ENCODE peak calls at places on chromosome 1, in seven cellular contexts. C is BE2C; M is endothelial cell of umbilical vein; S is CD4-positive, alpha-beta T cell; F is PC-3; D is stomach; T is neural progenitor cell. V is an unnamed sample. For H3K27me3, the result is how much of the 10 kb centered on the place peaks cover.

GRCh38 chr1:34019741-34020552 is 145.1 kb downstream of the CSMD2 start:
- DNase-seq in C (no peak), M (no peak), S (no peak), F (no peak), D (no peak), T (no peak), V (no peak)

GRCh38 chr1:156204686-156205085 is 8.1 kb upstream of the PMF1 start:
- DNase-seq in C (no peak), M (no peak), S (no peak), F (no peak), D (no peak), T (no peak), V (no peak)

GRCh38 chr1:199422206-199422605 is 605.3 kb upstream of the NR5A2 start:
- DNase-seq in C (peak), M (peak), S (no peak), F (peak), D (peak), T (peak), V (peak)

GRCh38 chr1:217494767-217495166 is 136.1 kb downstream of the GPATCH2 start:
- DNase-seq in C (no peak), M (no peak), S (no peak), F (no peak), D (no peak), T (no peak), V (no peak)

GRCh38 chr1:24351918-24352637 is 32.9 kb downstream of the GRHL3 start:
- DNase-seq in C (peak), M (no peak), S (no peak), F (peak), D (no peak), T (no peak), V (peak)

GRCh38 chr1:174008261-174008660 is 13.9 kb downstream of the RC3H1 start:
- DNase-seq in C (no peak), M (no peak), S (no peak), F (no peak), D (no peak), T (no peak), V (no peak)

GRCh38 chr1:78469561-78469960 is 21.2 kb upstream of the PTGFR start:
- DNase-seq in C (no peak), M (no peak), S (no peak), F (no peak), D (no peak), T (no peak), V (no peak)

GRCh38 chr1:24410750-24411149 is 2.8 kb downstream of the STPG1 start:
- DNase-seq in C (no peak), M (no peak), S (no peak), F (peak), D (no peak), T (no peak), V (no peak)

GRCh38 chr1:234950598-234950997 is 178.0 kb downstream of the TOMM20 start:
- DNase-seq in C (no peak), M (no peak), S (no peak), F (no peak), D (no peak), T (no peak), V (no peak)

GRCh38 chr1:71222668-71223067 is 141.8 kb upstream of the ZRANB2 start:
- DNase-seq in C (no peak), M (no peak), S (no peak), F (peak), D (no peak), T (no peak), V (no peak)

GRCh38 chr1:55816456-55816794 is 601.3 kb upstream of the USP24 start:
- DNase-seq in C (no peak), M (no peak), S (no peak), F (no peak), D (no peak), T (no peak), V (no peak)

GRCh38 chr1:98991127-98992003 is 13.3 kb downstream of the PLPPR5 start:
- DNase-seq in C (peak), M (peak), S (no peak), F (peak), D (no peak), T (peak), V (peak)

GRCh38 chr1:179779645-179780272 is 36.7 kb downstream of the FAM163A start:
- DNase-seq in C (no peak), M (peak), S (no peak), F (peak), D (no peak), T (no peak), V (peak)

GRCh38 chr1:20840731-20841130 is 53.6 kb upstream of the HP1BP3 start:
- DNase-seq in C (no peak), M (peak), S (no peak), F (no peak), D (no peak), T (no peak), V (no peak)

GRCh38 chr1:8660455-8660854 is 157.0 kb downstream of the RERE start:
- DNase-seq in C (peak), M (peak), S (no peak), F (peak), D (no peak), T (no peak), V (peak)

GRCh38 chr1:185044981-185045792 is at the start of gene RNF2:
- DNase-seq in C (peak), M (peak), S (peak), F (peak), D (peak), T (peak), V (peak)

GRCh38 chr1:152398812-152399698 is 15.0 kb downstream of the CRNN start:
- DNase-seq in C (no peak), M (no peak), S (no peak), F (peak), D (no peak), T (no peak), V (no peak)

GRCh38 chr1:221781102-221781744 is 39.3 kb upstream of the DUSP10 start:
- DNase-seq in C (no peak), M (no peak), S (no peak), F (no peak), D (no peak), T (no peak), V (no peak)

GRCh38 chr1:169238506-169238905 is 129.1 kb downstream of the NME7 start:
- DNase-seq in C (no peak), M (no peak), S (no peak), F (no peak), D (no peak), T (no peak), V (peak)

GRCh38 chr1:93578911-93579825 is 102.5 kb downstream of the BCAR3 start:
- DNase-seq in C (peak), M (no peak), S (no peak), F (no peak), D (no peak), T (no peak), V (no peak)

GRCh38 chr1:164841723-164842465 is 282.9 kb downstream of the PBX1 start:
- DNase-seq in C (no peak), M (no peak), S (no peak), F (no peak), D (no peak), T (no peak), V (no peak)

GRCh38 chr1:240946926-240947325 is 335.0 kb upstream of the GREM2 start:
- DNase-seq in C (peak), M (peak), S (no peak), F (peak), D (no peak), T (peak), V (peak)

GRCh38 chr1:157135646-157136045 is 2.5 kb downstream of the ETV3 start:
- DNase-seq in C (no peak), M (no peak), S (no peak), F (no peak), D (no peak), T (no peak), V (no peak)

GRCh38 chr1:8116892-8117262 is 90.8 kb upstream of the ERRFI1 start:
- DNase-seq in C (no peak), M (peak), S (no peak), F (no peak), D (peak), T (no peak), V (peak)

GRCh38 chr1:108041360-108042143 is 76.6 kb upstream of the VAV3 start:
- DNase-seq in C (no peak), M (no peak), S (no peak), F (no peak), D (no peak), T (no peak), V (no peak)

GRCh38 chr1:44810101-44810761 is 1.9 kb downstream of the BTBD19 start:
- DNase-seq in C (no peak), M (peak), S (no peak), F (peak), D (peak), T (no peak), V (no peak)

GRCh38 chr1:25916460-25916859 is 10.2 kb upstream of the STMN1 start:
- DNase-seq in C (no peak), M (no peak), S (no peak), F (no peak), D (no peak), T (no peak), V (no peak)

GRCh38 chr1:25913166-25913565 is 6.9 kb upstream of the STMN1 start:
- DNase-seq in C (no peak), M (no peak), S (no peak), F (no peak), D (no peak), T (no peak), V (no peak)

GRCh38 chr1:25911162-25911561 is 4.9 kb upstream of the STMN1 start:
- DNase-seq in C (no peak), M (no peak), S (no peak), F (no peak), D (no peak), T (no peak), V (no peak)

GRCh38 chr1:25912076-25912831 is 6.0 kb upstream of the STMN1 start:
- DNase-seq in C (no peak), M (peak), S (no peak), F (peak), D (no peak), T (no peak), V (peak)

DNA sequence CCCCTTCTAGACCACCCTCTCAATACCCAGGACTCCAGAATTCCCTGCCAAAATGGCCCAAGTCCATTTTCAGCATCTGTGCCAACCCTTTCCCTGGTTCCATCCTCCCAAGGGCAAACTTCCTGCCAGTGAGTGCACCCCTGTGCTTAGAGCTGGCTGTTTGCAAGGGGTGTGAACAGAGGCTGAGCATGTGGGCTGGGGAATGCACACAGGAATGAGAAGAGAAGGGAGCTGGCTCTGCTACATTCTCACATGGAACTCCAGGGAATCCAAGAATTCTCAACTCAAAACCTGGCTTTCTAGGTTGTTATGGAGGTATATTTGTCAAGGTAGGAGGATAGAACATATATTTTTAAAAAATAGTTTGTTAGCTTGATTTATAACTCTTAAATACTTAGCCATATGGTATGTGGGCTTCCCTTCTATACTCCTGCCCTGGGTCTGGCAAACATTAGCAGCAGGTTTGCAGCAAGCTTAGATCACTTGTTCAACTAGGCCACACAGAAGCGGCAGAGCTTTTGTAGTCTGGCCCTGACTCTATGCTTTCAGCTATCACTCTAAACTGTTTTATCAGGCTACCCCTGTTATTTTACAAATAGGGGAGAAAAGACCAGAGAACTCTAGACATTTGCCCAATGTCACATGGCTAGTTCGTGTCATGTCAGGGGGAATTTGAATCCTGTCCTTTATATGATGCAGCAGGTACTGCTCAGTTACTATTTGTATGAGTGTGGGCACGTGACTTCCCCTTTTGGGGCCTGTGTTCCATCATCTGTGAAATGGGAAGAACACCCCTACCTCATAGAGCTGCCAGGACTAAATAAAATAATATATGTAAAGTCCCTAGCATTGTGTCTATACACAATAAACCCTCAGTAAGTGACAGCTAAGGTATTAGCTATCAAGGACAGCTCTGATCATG is 8.1 kb upstream of the STMN1 start:
- DNase-seq in C (no peak), M (no peak), S (no peak), F (no peak), D (no peak), T (no peak), V (no peak)
- H3K27me3 ChIP-seq in C (under half), M (under half), S (under half), F (under half), D (under half), T (under half), V (under half)

GRCh38 chr1:109975718-109976117 is 8.8 kb upstream of the AHCYL1 start:
- DNase-seq in C (no peak), M (peak), S (no peak), F (peak), D (no peak), T (no peak), V (peak)
- TF ChIP-seq CTCF in C (no peak), M (no peak), S (no peak), F (no peak), D (no peak), T (no peak), V (no peak)

DNA sequence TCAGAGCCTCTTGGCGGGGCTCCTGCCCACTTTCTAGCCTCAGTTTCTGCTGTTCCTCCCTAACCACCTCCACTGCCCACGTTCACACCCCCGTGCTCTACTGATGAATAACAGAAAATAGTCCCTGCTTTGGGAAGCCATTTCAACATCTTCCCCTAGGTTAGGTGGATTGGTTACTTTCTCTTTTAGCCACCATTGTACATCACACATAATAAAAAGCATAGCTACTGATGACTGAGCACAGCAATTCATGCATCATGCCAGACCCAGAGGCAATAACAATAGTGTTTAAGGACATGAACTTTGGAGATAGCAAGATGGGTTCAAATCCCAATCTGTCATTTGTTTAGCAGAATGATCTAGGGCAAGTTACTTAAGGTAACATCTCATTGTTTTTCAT is 74.6 kb downstream of the COLGALT2 start:
- DNase-seq in C (no peak), M (no peak), S (no peak), F (no peak), D (no peak), T (no peak), V (no peak)
- H3K27me3 ChIP-seq in C (under half), M (under half), S (under half), F (under half), D (under half), T (under half), V (under half)

GRCh38 chr1:113978863-113979702 is at the start of gene OLFML3:
- DNase-seq in C (peak), M (peak), S (peak), F (peak), D (peak), T (peak), V (peak)

GRCh38 chr1:113975211-113975895 is 3.9 kb upstream of the OLFML3 start:
- DNase-seq in C (no peak), M (peak), S (no peak), F (no peak), D (no peak), T (no peak), V (peak)

GRCh38 chr1:113980120-113980519 is 846 bp downstream of the OLFML3 start:
- DNase-seq in C (peak), M (no peak), S (no peak), F (no peak), D (peak), T (no peak), V (no peak)

GRCh38 chr1:113972954-113973353 is 6.3 kb upstream of the OLFML3 start:
- DNase-seq in C (no peak), M (no peak), S (no peak), F (no peak), D (no peak), T (no peak), V (no peak)

GRCh38 chr1:113976609-113977278 is 2.5 kb upstream of the OLFML3 start:
- DNase-seq in C (no peak), M (peak), S (no peak), F (peak), D (no peak), T (peak), V (peak)
- TF ChIP-seq CTCF in C (peak), M (peak), S (no peak), F (peak), D (no peak), T (peak), V (peak)

GRCh38 chr1:202182040-202182877 is 11.3 kb upstream of the LGR6 start:
- DNase-seq in C (no peak), M (no peak), S (no peak), F (no peak), D (no peak), T (no peak), V (no peak)
- H3K27me3 ChIP-seq in C (under half), M (under half), S (under half), F (under half), D (under half), T (under half), V (under half)